ENCODE peak calls at places on chromosomes 2 and 18, in five cellular contexts. One of them, this sample, is unnamed.

GRCh38 chr2:106054880-106055655 is 139.0 kb downstream of the UXS1 start:
- DNase-seq in heart right ventricle: no peak
- DNase-seq in tibial artery: no peak
- DNase-seq in mucosa of descending colon: no peak
- DNase-seq in adrenal gland: no peak
- DNase-seq in this sample: no peak

GRCh38 chr2:157784169-157784822 is 91.8 kb downstream of the ACVR1 start:
- DNase-seq in tibial artery: peak
- DNase-seq in mucosa of descending colon: peak
- DNase-seq in adrenal gland: no peak
- DNase-seq in heart right ventricle: peak
- DNase-seq in this sample: no peak

GRCh38 chr2:151878655-151879563 is 50.7 kb upstream of the ARL5A start:
- DNase-seq in adrenal gland: no peak
- DNase-seq in heart right ventricle: no peak
- DNase-seq in tibial artery: no peak
- DNase-seq in mucosa of descending colon: no peak
- DNase-seq in this sample: no peak

GRCh38 chr2:108330971-108331370 is 42.3 kb downstream of the SULT1C2 start:
- DNase-seq in mucosa of descending colon: no peak
- DNase-seq in adrenal gland: no peak
- DNase-seq in tibial artery: no peak
- DNase-seq in heart right ventricle: no peak
- DNase-seq in this sample: no peak

GRCh38 chr2:28997847-28998735 is 17.0 kb downstream of the TOGARAM2 start:
- DNase-seq in adrenal gland: no peak
- DNase-seq in tibial artery: no peak
- DNase-seq in mucosa of descending colon: no peak
- DNase-seq in heart right ventricle: no peak
- DNase-seq in this sample: no peak

GRCh38 chr2:170377469-170378207 is 199.7 kb downstream of the MYO3B start:
- DNase-seq in heart right ventricle: no peak
- DNase-seq in tibial artery: peak
- DNase-seq in adrenal gland: no peak
- DNase-seq in mucosa of descending colon: peak
- DNase-seq in this sample: no peak

GRCh38 chr2:17573085-17573805 is 32.7 kb downstream of the VSNL1 start:
- DNase-seq in heart right ventricle: no peak
- DNase-seq in mucosa of descending colon: no peak
- DNase-seq in adrenal gland: no peak
- DNase-seq in tibial artery: no peak
- DNase-seq in this sample: no peak

GRCh38 chr18:50716902-50717301 is 102.9 kb downstream of the MRO start:
- DNase-seq in tibial artery: no peak
- DNase-seq in heart right ventricle: no peak
- DNase-seq in adrenal gland: peak
- DNase-seq in mucosa of descending colon: no peak
- DNase-seq in this sample: no peak

GRCh38 chr2:231604101-231604684 is 11.5 kb downstream of the TEX44 start:
- DNase-seq in heart right ventricle: no peak
- DNase-seq in tibial artery: peak
- DNase-seq in mucosa of descending colon: peak
- DNase-seq in adrenal gland: peak
- DNase-seq in this sample: no peak

GRCh38 chr2:160010361-160011145 is 51.9 kb downstream of the PLA2R1 start:
- DNase-seq in heart right ventricle: no peak
- DNase-seq in adrenal gland: no peak
- DNase-seq in tibial artery: no peak
- DNase-seq in mucosa of descending colon: no peak
- DNase-seq in this sample: no peak

GRCh38 chr2:102033750-102034682 is 42.3 kb downstream of the IL1R2 start:
- DNase-seq in adrenal gland: no peak
- DNase-seq in heart right ventricle: no peak
- DNase-seq in mucosa of descending colon: no peak
- DNase-seq in tibial artery: no peak
- DNase-seq in this sample: no peak

GRCh38 chr2:171522057-171522803 is at the start of gene CYBRD1:
- DNase-seq in adrenal gland: peak
- DNase-seq in heart right ventricle: peak
- DNase-seq in mucosa of descending colon: peak
- DNase-seq in tibial artery: peak
- DNase-seq in this sample: no peak

GRCh38 chr18:78080081-78080480 is 830.4 kb downstream of the GALR1 start:
- DNase-seq in mucosa of descending colon: no peak
- DNase-seq in adrenal gland: no peak
- DNase-seq in tibial artery: no peak
- DNase-seq in heart right ventricle: no peak
- DNase-seq in this sample: no peak
- H3K4me3 ChIP-seq in mucosa of descending colon: no peak
- H3K4me3 ChIP-seq in adrenal gland: no peak
- H3K4me3 ChIP-seq in tibial artery: no peak
- H3K4me3 ChIP-seq in heart right ventricle: no peak
- H3K4me3 ChIP-seq in this sample: no peak

GRCh38 chr2:62770629-62771028 is 65.1 kb downstream of the EHBP1 start:
- DNase-seq in tibial artery: no peak
- DNase-seq in heart right ventricle: no peak
- DNase-seq in adrenal gland: no peak
- DNase-seq in mucosa of descending colon: no peak
- DNase-seq in this sample: no peak

GRCh38 chr2:62775367-62775668 is 69.8 kb downstream of the EHBP1 start:
- DNase-seq in heart right ventricle: no peak
- DNase-seq in tibial artery: no peak
- DNase-seq in mucosa of descending colon: no peak
- DNase-seq in adrenal gland: no peak
- DNase-seq in this sample: no peak

DNA sequence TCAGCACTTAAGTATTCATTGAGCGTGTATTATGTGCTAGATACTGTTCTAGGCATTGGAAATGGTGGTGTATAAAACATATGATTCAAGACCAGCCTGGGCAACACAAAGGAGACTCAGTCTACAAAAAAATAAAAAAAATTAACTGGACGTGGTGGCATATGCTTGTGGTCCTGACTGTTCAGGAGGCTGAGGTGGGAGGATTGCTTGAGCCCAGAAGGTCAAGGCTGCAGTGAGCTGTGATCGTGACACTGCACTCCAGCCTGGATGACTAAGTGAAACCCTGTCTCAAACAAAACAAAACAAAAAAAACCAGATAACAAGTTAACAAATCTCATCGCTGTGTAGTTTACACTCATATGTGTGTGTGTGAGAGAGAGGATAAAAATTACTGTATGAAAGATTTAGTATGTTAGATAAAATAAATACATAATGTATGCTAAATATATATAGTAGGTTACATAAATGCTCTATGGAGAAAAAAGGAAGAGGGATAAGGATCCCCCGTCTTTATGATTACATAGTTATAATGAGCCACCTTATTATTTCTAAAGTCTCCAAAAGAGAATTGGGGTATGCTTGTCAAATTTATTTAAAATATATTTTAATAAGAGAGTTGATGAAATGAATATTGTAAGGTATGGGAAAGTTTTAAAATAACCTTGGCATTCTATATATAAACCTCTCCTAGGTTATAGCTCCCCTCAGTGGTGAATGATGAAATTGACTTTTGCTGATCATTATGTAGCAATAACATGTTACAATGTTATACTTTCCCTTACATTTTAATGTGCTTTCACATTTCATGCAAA is 69.2 kb downstream of the EHBP1 start:
- DNase-seq in adrenal gland: peak
- DNase-seq in tibial artery: no peak
- DNase-seq in heart right ventricle: no peak
- DNase-seq in mucosa of descending colon: peak
- DNase-seq in this sample: no peak
- TF ChIP-seq CTCF in adrenal gland: peak
- TF ChIP-seq CTCF in tibial artery: peak
- TF ChIP-seq CTCF in heart right ventricle: peak
- TF ChIP-seq CTCF in mucosa of descending colon: peak
- TF ChIP-seq CTCF in this sample: peak

DNA sequence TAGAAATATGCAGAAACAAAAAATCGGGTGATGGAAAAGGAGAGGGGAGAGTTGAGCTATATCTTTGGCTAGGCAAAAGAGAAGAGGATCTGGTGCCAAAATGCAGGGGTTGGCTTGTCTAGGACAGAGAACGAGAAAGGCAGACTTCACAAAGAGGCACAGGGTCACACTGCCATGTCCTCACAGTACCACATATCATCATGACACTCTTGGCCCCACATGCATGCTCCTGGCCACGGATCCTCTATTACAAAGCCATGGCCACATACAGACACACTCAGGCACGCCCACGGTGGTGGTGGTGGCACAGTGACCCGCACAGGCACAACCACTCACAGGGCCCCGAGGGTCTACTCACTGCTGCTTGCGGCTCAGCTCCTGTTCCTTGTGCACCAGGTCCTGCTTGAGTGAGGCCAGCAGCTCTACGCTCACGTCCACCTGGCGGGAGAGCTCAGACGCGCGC is 15.9 kb downstream of the FBXO41 start:
- DNase-seq in heart right ventricle: no peak
- DNase-seq in adrenal gland: no peak
- DNase-seq in tibial artery: no peak
- DNase-seq in mucosa of descending colon: no peak
- DNase-seq in this sample: no peak
- H3K4me3 ChIP-seq in heart right ventricle: no peak
- H3K4me3 ChIP-seq in adrenal gland: no peak
- H3K4me3 ChIP-seq in tibial artery: no peak
- H3K4me3 ChIP-seq in mucosa of descending colon: no peak
- H3K4me3 ChIP-seq in this sample: peak

GRCh38 chr2:61910603-61911002 is 5.1 kb downstream of the COMMD1 start:
- DNase-seq in mucosa of descending colon: no peak
- DNase-seq in tibial artery: no peak
- DNase-seq in heart right ventricle: no peak
- DNase-seq in adrenal gland: no peak
- DNase-seq in this sample: no peak

GRCh38 chr2:61911510-61911909 is 6.0 kb downstream of the COMMD1 start:
- DNase-seq in mucosa of descending colon: no peak
- DNase-seq in adrenal gland: no peak
- DNase-seq in tibial artery: no peak
- DNase-seq in heart right ventricle: no peak
- DNase-seq in this sample: no peak

GRCh38 chr2:61900246-61900645 is 5.2 kb upstream of the COMMD1 start:
- DNase-seq in adrenal gland: no peak
- DNase-seq in heart right ventricle: no peak
- DNase-seq in mucosa of descending colon: no peak
- DNase-seq in tibial artery: no peak
- DNase-seq in this sample: no peak

GRCh38 chr2:61906187-61906470 is 655 bp downstream of the COMMD1 start:
- DNase-seq in tibial artery: no peak
- DNase-seq in mucosa of descending colon: no peak
- DNase-seq in adrenal gland: no peak
- DNase-seq in heart right ventricle: no peak
- DNase-seq in this sample: no peak

GRCh38 chr2:61905372-61906186 is at the start of gene COMMD1:
- DNase-seq in mucosa of descending colon: peak
- DNase-seq in heart right ventricle: peak
- DNase-seq in adrenal gland: peak
- DNase-seq in tibial artery: peak
- DNase-seq in this sample: no peak
- TF ChIP-seq CTCF in mucosa of descending colon: no peak
- TF ChIP-seq CTCF in heart right ventricle: no peak
- TF ChIP-seq CTCF in adrenal gland: no peak
- TF ChIP-seq CTCF in tibial artery: no peak
- TF ChIP-seq CTCF in this sample: no peak

GRCh38 chr2:218895758-218896500 is 15.3 kb downstream of the WNT10A start:
- DNase-seq in tibial artery: no peak
- DNase-seq in adrenal gland: no peak
- DNase-seq in mucosa of descending colon: no peak
- DNase-seq in heart right ventricle: no peak
- DNase-seq in this sample: no peak

GRCh38 chr2:218897394-218898108 is 16.9 kb downstream of the WNT10A start:
- DNase-seq in adrenal gland: no peak
- DNase-seq in tibial artery: no peak
- DNase-seq in heart right ventricle: no peak
- DNase-seq in mucosa of descending colon: no peak
- DNase-seq in this sample: no peak

GRCh38 chr2:218896501-218897393 is 16.1 kb downstream of the WNT10A start:
- DNase-seq in mucosa of descending colon: peak
- DNase-seq in tibial artery: no peak
- DNase-seq in adrenal gland: no peak
- DNase-seq in heart right ventricle: no peak
- DNase-seq in this sample: no peak

GRCh38 chr2:218899147-218899546 is 18.5 kb downstream of the WNT10A start:
- DNase-seq in mucosa of descending colon: no peak
- DNase-seq in adrenal gland: no peak
- DNase-seq in heart right ventricle: no peak
- DNase-seq in tibial artery: no peak
- DNase-seq in this sample: no peak

DNA sequence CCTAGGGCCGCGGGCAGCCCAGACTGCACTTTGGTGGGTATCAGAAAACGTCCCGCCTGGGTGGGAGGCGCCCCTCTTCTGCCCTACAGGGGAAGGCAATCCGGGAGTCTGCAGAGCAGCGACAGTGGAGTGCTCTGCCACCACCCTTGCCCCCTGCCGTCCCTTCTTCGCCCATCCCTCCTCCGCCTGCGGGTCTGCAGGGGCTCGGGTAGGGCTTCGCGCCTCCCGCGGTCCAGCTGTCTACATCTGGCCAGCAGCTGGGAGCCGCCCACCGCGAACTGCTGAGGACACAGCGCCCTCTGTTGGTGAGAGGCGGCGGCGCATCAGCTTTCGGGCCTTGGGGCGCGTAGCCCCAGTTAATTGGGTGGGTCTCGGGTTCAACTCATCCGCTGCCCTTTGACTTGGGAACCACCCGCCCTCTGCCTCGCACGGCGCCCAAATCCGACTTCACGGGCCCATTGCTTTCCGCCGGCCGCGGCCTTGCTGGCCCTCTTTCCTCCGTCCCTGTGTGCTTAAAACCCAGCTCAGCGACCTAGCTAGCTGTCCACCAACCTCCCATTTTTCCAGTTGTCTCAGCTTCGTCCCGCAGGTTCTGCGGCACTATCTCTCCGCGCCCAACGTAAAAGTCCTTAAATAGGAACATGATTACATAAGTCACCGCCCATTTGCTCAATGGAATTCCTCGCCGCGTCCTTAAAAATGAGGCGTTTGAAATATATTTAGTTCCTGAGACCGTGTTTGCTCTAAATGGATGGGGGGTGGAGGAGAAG is 17.6 kb downstream of the WNT10A start:
- DNase-seq in heart right ventricle: peak
- DNase-seq in tibial artery: peak
- DNase-seq in adrenal gland: peak
- DNase-seq in mucosa of descending colon: peak
- DNase-seq in this sample: no peak
- H3K4me3 ChIP-seq in heart right ventricle: no peak
- H3K4me3 ChIP-seq in tibial artery: no peak
- H3K4me3 ChIP-seq in adrenal gland: no peak
- H3K4me3 ChIP-seq in mucosa of descending colon: no peak
- H3K4me3 ChIP-seq in this sample: no peak

DNA sequence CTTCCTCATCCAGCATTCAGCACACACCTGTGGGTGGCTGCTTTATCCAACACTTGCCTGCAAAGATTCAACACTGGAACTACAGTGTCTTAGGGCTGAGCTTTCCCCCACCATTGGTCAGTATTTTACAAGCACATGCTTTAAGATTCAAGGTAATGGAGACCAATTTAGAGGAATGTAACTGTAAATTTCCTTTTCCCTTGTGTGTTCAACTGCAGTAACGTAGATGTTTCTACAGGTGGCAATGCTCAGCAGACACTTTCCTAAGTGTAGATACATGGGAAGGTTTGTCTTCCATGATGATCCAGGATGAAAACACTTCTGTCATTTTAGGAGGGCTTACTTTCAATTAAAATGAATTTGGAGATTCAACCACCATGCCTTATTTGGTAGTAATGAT is 143.6 kb upstream of the PXDN start:
- DNase-seq in mucosa of descending colon: no peak
- DNase-seq in adrenal gland: no peak
- DNase-seq in heart right ventricle: no peak
- DNase-seq in tibial artery: no peak
- DNase-seq in this sample: no peak
- TF ChIP-seq CTCF in mucosa of descending colon: no peak
- TF ChIP-seq CTCF in adrenal gland: no peak
- TF ChIP-seq CTCF in heart right ventricle: no peak
- TF ChIP-seq CTCF in tibial artery: no peak
- TF ChIP-seq CTCF in this sample: peak